ENCODE peak calls at places on chromosomes 2 and 18, in nine cellular contexts. K is tibial artery, D is trophoblast cell, L is stomach, P is GM23248, B is neuronal stem cell, C is A549, O is heart left ventricle, Y is IMR-90. Q is an unnamed sample.

GRCh38 chr18:74597662-74598349 is at the start of gene ZNF407:
- DNase-seq in O (peak; percentile 90), D (peak; percentile 80), P (peak; percentile 95), B (peak; percentile 92), C (peak; percentile 57), L (peak; percentile 87), Y (peak; percentile 91), K (peak; percentile 85), Q (no peak)

GRCh38 chr18:49847524-49847923 is 34.2 kb upstream of the ACAA2 start:
- DNase-seq in O (no peak), L (no peak), B (no peak), Y (no peak), P (no peak), D (no peak), C (no peak), K (no peak), Q (peak; percentile 93)

GRCh38 chr2:102103992-102104871 is 38.3 kb upstream of the IL1R1 start:
- DNase-seq in C (no peak), B (no peak), D (no peak), P (peak; percentile 98), K (peak; percentile 87), Y (peak; percentile 94), L (peak; percentile 74), O (peak; percentile 72), Q (no peak)

GRCh38 chr2:9844581-9844980 is 1.3 kb downstream of the TAF1B start:
- DNase-seq in L (no peak), D (peak; percentile 10), P (peak; percentile 53), Y (peak; percentile 38), C (no peak), B (no peak), K (no peak), O (no peak), Q (no peak)

GRCh38 chr2:176370423-176370822 is 101.2 kb downstream of the MTX2 start:
- DNase-seq in D (no peak), P (no peak), O (no peak), Y (no peak), K (no peak), L (no peak), C (no peak), B (no peak), Q (no peak)

GRCh38 chr2:241843321-241844065 is 15.2 kb downstream of the PDCD1 start:
- DNase-seq in P (no peak), Y (no peak), O (peak; percentile 32), B (no peak), K (no peak), L (no peak), D (no peak), C (no peak), Q (no peak)

GRCh38 chr2:61173116-61173515 is 11.1 kb downstream of the C2orf74 start:
- DNase-seq in Y (no peak), O (no peak), L (no peak), P (no peak), K (no peak), B (no peak), D (no peak), C (no peak), Q (no peak)

GRCh38 chr2:149858214-149858613 is 270.6 kb upstream of the MMADHC start:
- DNase-seq in K (no peak), B (no peak), Y (peak; percentile 70), O (no peak), P (peak; percentile 15), L (no peak), C (no peak), D (no peak), Q (no peak)

GRCh38 chr2:45825001-45825651 is 173.7 kb downstream of the PRKCE start:
- DNase-seq in D (no peak), B (no peak), O (no peak), Y (no peak), K (no peak), L (no peak), C (no peak), P (no peak), Q (no peak)

GRCh38 chr2:45821558-45822271 is 170.2 kb downstream of the PRKCE start:
- DNase-seq in C (peak; percentile 39), Y (peak; percentile 69), B (no peak), L (peak; percentile 89), O (peak; percentile 80), P (peak; percentile 31), D (no peak), K (peak; percentile 59), Q (no peak)

GRCh38 chr2:45823723-45824206 is 172.3 kb downstream of the PRKCE start:
- DNase-seq in P (peak; percentile 62), L (peak; percentile 93), C (no peak), O (peak; percentile 94), Y (no peak), K (peak; percentile 83), B (no peak), D (no peak), Q (no peak)

GRCh38 chr2:45820048-45820447 is 168.6 kb downstream of the PRKCE start:
- DNase-seq in Y (no peak), B (no peak), D (no peak), P (no peak), L (no peak), O (no peak), K (no peak), C (no peak), Q (no peak)

DNA sequence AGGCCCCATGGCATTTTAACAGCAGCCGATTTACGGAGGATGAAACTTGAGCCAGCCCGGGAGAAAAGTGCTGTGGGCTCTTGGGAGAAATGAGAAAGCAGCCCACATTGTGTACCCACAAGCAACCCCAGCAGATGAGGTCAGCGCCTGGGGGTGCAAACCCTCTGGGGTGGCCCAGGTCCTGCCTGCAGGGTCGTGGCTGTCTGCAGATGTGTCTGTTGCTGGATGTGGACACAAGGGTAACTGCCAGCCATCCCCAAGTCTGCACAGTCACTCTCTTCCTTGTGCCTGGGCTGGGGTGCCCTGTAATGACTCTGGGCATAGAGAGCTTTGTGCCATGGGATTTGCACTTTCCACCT is 170.8 kb downstream of the PRKCE start:
- DNase-seq in B (no peak), K (no peak), O (no peak), Y (peak; percentile 13), L (no peak), P (no peak), D (no peak), C (no peak), Q (no peak)
- H3K27ac ChIP-seq in B (no peak overlapping the region), K (peak overlapping the region; percentile 64), O (peak overlapping the region; percentile 10), Y (no peak overlapping the region), L (peak overlapping the region; percentile 77), P (no peak overlapping the region), D (no peak overlapping the region), C (peak overlapping the region; percentile 37), Q (peak overlapping the region; percentile 17)

GRCh38 chr2:197146995-197147394 is 163.6 kb downstream of the ANKRD44 start:
- DNase-seq in B (no peak), K (no peak), P (no peak), O (no peak), C (no peak), D (no peak), Y (no peak), L (no peak), Q (no peak)

GRCh38 chr2:197148401-197148800 is 162.2 kb downstream of the ANKRD44 start:
- DNase-seq in L (no peak), O (no peak), Y (no peak), B (no peak), D (no peak), K (no peak), C (no peak), P (no peak), Q (no peak)

GRCh38 chr2:197147942-197148341 is 162.6 kb downstream of the ANKRD44 start:
- DNase-seq in B (no peak), P (no peak), K (no peak), Y (no peak), C (no peak), D (no peak), L (no peak), O (no peak), Q (no peak)

GRCh38 chr2:197144183-197144582 is 166.4 kb downstream of the ANKRD44 start:
- DNase-seq in C (no peak), P (no peak), B (no peak), K (no peak), Y (no peak), L (no peak), O (no peak), D (no peak), Q (no peak)

GRCh38 chr2:197145471-197146056 is 165.0 kb downstream of the ANKRD44 start:
- DNase-seq in C (no peak), Y (no peak), P (no peak), B (no peak), O (no peak), D (no peak), L (no peak), K (no peak), Q (no peak)
- H3K4me3 ChIP-seq in C (no peak overlapping the region), Y (no peak overlapping the region), P (no peak overlapping the region), B (no peak overlapping the region), O (no peak overlapping the region), D (no peak overlapping the region), L (no peak overlapping the region), K (no peak overlapping the region), Q (no peak overlapping the region)

GRCh38 chr2:54481686-54482085 is 25.6 kb downstream of the SPTBN1 start:
- DNase-seq in Y (no peak), C (no peak), D (no peak), K (no peak), O (no peak), B (no peak), L (no peak), P (no peak), Q (no peak)

GRCh38 chr2:54482725-54483124 is 26.6 kb downstream of the SPTBN1 start:
- DNase-seq in B (peak; percentile 18), L (no peak), O (peak; percentile 70), K (peak; percentile 65), P (peak; percentile 96), Y (peak; percentile 90), C (no peak), D (no peak), Q (no peak)

GRCh38 chr2:54486766-54487165 is 30.6 kb downstream of the SPTBN1 start:
- DNase-seq in L (no peak), K (no peak), P (no peak), O (no peak), Y (no peak), C (no peak), B (no peak), D (no peak), Q (no peak)

GRCh38 chr2:54480025-54480424 is 23.9 kb downstream of the SPTBN1 start:
- DNase-seq in Y (no peak), B (no peak), P (no peak), C (no peak), L (no peak), O (no peak), D (no peak), K (no peak), Q (no peak)

DNA sequence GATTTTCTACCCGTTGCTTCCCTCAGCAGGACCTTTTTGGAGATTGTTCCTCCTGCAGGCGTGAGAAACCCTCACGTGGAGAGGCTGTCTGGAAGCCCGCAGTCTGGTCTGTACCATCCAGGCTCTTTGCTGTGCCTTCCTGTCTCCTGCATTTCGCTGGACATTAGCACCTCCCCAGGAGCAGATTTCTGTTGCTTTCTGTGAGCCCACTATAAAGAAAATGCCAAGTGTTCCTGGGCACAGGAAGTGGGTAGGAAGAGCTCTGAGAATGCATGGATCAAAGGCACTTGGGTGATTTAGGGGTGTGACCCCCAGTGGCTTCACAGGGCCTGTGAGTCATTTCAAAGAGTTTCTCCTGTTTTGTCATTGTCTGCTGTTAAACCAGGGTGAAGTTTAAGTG is 27.3 kb downstream of the SPTBN1 start:
- DNase-seq in B (no peak), K (no peak), P (peak; percentile 81), C (peak; percentile 29), D (no peak), O (no peak), L (no peak), Y (no peak), Q (no peak)
- H3K27ac ChIP-seq in B (no peak overlapping the region), K (peak overlapping the region; percentile 41), P (peak overlapping the region; percentile 81), C (peak overlapping the region; percentile 67), D (peak overlapping the region; percentile 57), O (peak overlapping the region; percentile 60), L (peak overlapping the region; percentile 62), Y (peak overlapping the region; percentile 36), Q (peak overlapping the region; percentile 48)

GRCh38 chr18:7116001-7116831 is 1.4 kb downstream of the LAMA1 start:
- DNase-seq in Y (peak; percentile 38), C (no peak), K (no peak), P (peak; percentile 50), L (no peak), D (no peak), B (peak; percentile 69), O (no peak), Q (no peak)

GRCh38 chr18:7116832-7117389 is 686 bp downstream of the LAMA1 start:
- DNase-seq in P (peak; percentile 47), K (no peak), L (no peak), B (peak; percentile 56), D (no peak), O (no peak), Y (no peak), C (no peak), Q (no peak)

GRCh38 chr18:7122376-7122775 is 4.8 kb upstream of the LAMA1 start:
- DNase-seq in P (no peak), C (no peak), D (no peak), L (no peak), B (no peak), Y (no peak), O (no peak), K (no peak), Q (no peak)

DNA sequence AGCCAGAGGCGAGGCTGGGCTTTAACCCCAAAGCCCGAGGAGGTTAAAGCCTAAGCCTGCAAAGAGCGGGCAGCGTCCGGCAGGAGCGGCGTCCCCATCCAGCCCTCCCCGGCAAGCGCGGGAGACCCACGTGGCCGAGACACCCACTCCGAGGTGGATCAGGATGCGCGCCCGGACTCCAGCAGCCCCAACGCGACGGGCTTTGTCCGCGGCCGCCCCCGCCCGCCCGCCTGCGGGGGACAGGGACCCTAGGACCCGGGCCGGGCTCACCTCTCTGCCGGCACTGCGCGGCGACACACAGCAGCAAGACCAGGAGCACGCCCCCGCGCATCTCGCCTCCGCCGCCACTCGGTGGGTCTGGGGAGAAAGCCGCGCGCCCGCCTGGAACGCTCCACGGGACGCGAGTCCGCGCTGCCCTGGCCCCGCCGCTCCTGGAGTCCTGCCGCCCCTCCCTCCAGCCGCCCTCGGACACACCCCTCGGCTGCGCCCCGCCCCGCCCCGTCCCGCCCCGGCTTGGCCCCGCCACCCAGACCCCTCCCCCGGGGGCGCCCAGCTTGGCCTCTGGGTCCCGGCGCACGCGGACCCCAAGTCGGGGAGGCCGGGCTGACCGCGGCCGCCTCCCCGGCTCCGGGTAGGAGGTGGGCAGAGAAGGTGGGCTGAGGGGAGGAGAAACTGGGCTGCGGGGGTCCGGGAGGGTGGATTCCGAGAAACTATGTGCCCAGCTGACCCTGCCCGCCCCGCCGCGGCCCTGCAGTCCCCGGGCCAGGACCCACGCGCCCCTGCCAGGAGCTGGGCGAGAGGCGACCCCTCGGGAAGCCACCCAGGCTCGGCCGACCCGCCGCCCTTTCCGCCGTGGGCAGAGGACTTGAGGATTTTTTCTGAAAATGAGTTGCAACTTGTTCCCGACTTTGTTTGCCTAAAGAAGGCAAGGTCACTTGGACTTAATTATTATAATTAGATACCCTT is at the start of gene LAMA1:
- DNase-seq in Y (peak; percentile 10), B (peak; percentile 71), L (no peak), C (no peak), P (peak; percentile 45), K (no peak), D (no peak), O (no peak), Q (no peak)
- H3K4me3 ChIP-seq in Y (peak within 1 kb of the TSS; percentile 65), B (peak within 1 kb of the TSS; percentile 89), L (peak within 1 kb of the TSS; percentile 32), C (peak within 1 kb of the TSS; percentile 52), P (peak within 1 kb of the TSS; percentile 74), K (peak within 1 kb of the TSS; percentile 42), D (peak within 1 kb of the TSS; percentile 92), O (peak within 1 kb of the TSS; percentile 49), Q (peak within 1 kb of the TSS; percentile 45)